ENCODE peak calls at places on chromosomes 2 and 18, in five cellular contexts. P is neural crest cell, X is GM10248, M is HS-5, E is ELF-1. S is an unnamed sample.

GRCh38 chr18:57649536-57650495 is 28.2 kb upstream of the NARS1 start:
- DNase-seq in M (peak; percentile 53), X (peak; percentile 54), P (no peak), E (no peak), S (no peak)

GRCh38 chr18:2880473-2880872 is 33.7 kb downstream of the EMILIN2 start:
- DNase-seq in M (no peak), P (no peak), X (no peak), E (no peak), S (no peak)

GRCh38 chr2:194104687-194105086 is 1552.3 kb upstream of the SLC39A10 start:
- DNase-seq in X (peak; percentile 23), E (no peak), P (no peak), M (no peak), S (no peak)

GRCh38 chr2:188974184-188974583 is at the start of gene COL3A1:
- DNase-seq in M (no peak), P (no peak), E (peak; percentile 29), X (no peak), S (no peak)

GRCh38 chr2:58289029-58289428 is 47.9 kb upstream of the FANCL start:
- DNase-seq in E (no peak), P (no peak), M (peak; percentile 56), X (no peak), S (peak; percentile 2)

GRCh38 chr2:42903821-42904575 is 111.6 kb upstream of the HAAO start:
- DNase-seq in X (no peak), E (peak; percentile 67), M (no peak), P (no peak), S (no peak)

GRCh38 chr18:54558609-54559585 is 32.1 kb upstream of the DYNAP start:
- DNase-seq in X (peak; percentile 21), E (no peak), M (no peak), P (no peak), S (peak; percentile 32)

GRCh38 chr2:43345391-43345813 is 119.0 kb upstream of the ZFP36L2 start:
- DNase-seq in M (no peak), P (no peak), X (no peak), E (peak; percentile 84), S (no peak)

GRCh38 chr2:42086500-42086953 is 38.7 kb downstream of the PKDCC start:
- DNase-seq in P (peak; percentile 50), E (peak; percentile 85), M (peak; percentile 42), X (peak; percentile 71), S (peak; percentile 68)

GRCh38 chr18:20971886-20972267 is 139.7 kb downstream of the ROCK1 start:
- DNase-seq in E (no peak), M (no peak), P (no peak), X (peak; percentile 17), S (no peak)

GRCh38 chr2:216687111-216687510 is 8.2 kb downstream of the IGFBP5 start:
- DNase-seq in P (no peak), E (no peak), M (no peak), X (no peak), S (no peak)

GRCh38 chr2:171244970-171245782 is 84.5 kb upstream of the TLK1 start:
- DNase-seq in X (no peak), P (no peak), E (no peak), M (no peak), S (no peak)

GRCh38 chr18:23247896-23248295 is 112.6 kb downstream of the CABLES1 start:
- DNase-seq in E (no peak), M (no peak), X (no peak), P (no peak), S (no peak)

GRCh38 chr2:211203986-211204385 is 647.6 kb downstream of the CPS1 start:
- DNase-seq in M (no peak), P (no peak), X (no peak), E (no peak), S (no peak)

GRCh38 chr18:75865639-75866038 is 438.1 kb upstream of the SMIM21 start:
- DNase-seq in E (no peak), M (no peak), X (no peak), P (no peak), S (no peak)

GRCh38 chr2:154329510-154329909 is 369.0 kb upstream of the KCNJ3 start:
- DNase-seq in M (no peak), P (no peak), X (no peak), E (no peak), S (no peak)

GRCh38 chr2:112047537-112048235 is 7.4 kb upstream of the TMEM87B start:
- DNase-seq in X (no peak), M (no peak), E (peak; percentile 54), P (no peak), S (no peak)

GRCh38 chr2:136116813-136117390 is 1.0 kb downstream of the CXCR4 start:
- DNase-seq in E (peak; percentile 33), X (peak; percentile 83), M (no peak), P (peak; percentile 18), S (no peak)

GRCh38 chr18:26634631-26635030 is 86.3 kb upstream of the KCTD1 start:
- DNase-seq in E (no peak), P (no peak), M (no peak), X (no peak), S (no peak)

GRCh38 chr2:30447149-30448045 is at the start of gene LCLAT1:
- DNase-seq in P (peak; percentile 69), E (peak; percentile 81), M (peak; percentile 49), X (peak; percentile 92), S (no peak)

GRCh38 chr2:36403675-36404230 is 48.2 kb downstream of the CRIM1 start:
- DNase-seq in X (no peak), P (no peak), E (no peak), M (peak; percentile 81), S (peak; percentile 100)

GRCh38 chr2:144596074-144596871 is 76.4 kb upstream of the ZEB2 start:
- DNase-seq in M (no peak), P (peak; percentile 19), X (peak; percentile 19), E (peak; percentile 57), S (peak; percentile 48)

GRCh38 chr2:145022021-145022670 is 502.2 kb upstream of the ZEB2 start:
- DNase-seq in X (no peak), P (no peak), E (no peak), M (no peak), S (no peak)

GRCh38 chr2:71910277-71910676 is 237.4 kb downstream of the CYP26B1 start:
- DNase-seq in P (no peak), X (no peak), M (no peak), E (no peak), S (no peak)

S was measured in kidney glomerular epithelial cell.